ENCODE peak calls at places on chromosomes 5 and 9, in five cellular contexts. V is neural crest cell, L is activated B cell treated with CpG ODN at 0.5 μM for 24 hours, F is endothelial cell, H is breast epithelium. B is an unnamed sample.

GRCh38 chr9:73149371-73150067 is 2.1 kb upstream of the ANXA1 start:
- DNase-seq in V (no peak), L (no peak), F (no peak), H (no peak), B (no peak)

GRCh38 chr9:470795-471194 is 256.1 kb downstream of the DOCK8 start:
- DNase-seq in V (no peak), L (no peak), F (no peak), H (no peak), B (no peak)

GRCh38 chr5:6623941-6624340 is 8.9 kb downstream of the NSUN2 start:
- DNase-seq in V (no peak), L (no peak), F (no peak), H (no peak), B (no peak)

GRCh38 chr9:93585259-93585658 is 8.9 kb downstream of the PHF2 start:
- DNase-seq in V (no peak), L (no peak), F (no peak), H (peak; percentile 10), B (no peak)

GRCh38 chr9:8208465-8208864 is 408.9 kb upstream of the DMAC1 start:
- DNase-seq in V (no peak), L (no peak), F (no peak), H (no peak), B (no peak)

GRCh38 chr9:72509053-72509452 is 12.4 kb upstream of the TMC1 start:
- DNase-seq in V (no peak), L (no peak), F (no peak), H (no peak), B (no peak)

GRCh38 chr9:93582115-93582514 is 5.7 kb downstream of the PHF2 start:
- DNase-seq in V (no peak), L (no peak), F (no peak), H (peak; percentile 13), B (no peak)

GRCh38 chr5:19605846-19606407 is 382.1 kb downstream of the CDH18 start:
- DNase-seq in V (no peak), L (no peak), F (no peak), H (no peak), B (no peak)

GRCh38 chr9:18146329-18146728 is 327.6 kb upstream of the ADAMTSL1 start:
- DNase-seq in V (no peak), L (no peak), F (no peak), H (no peak), B (no peak)

GRCh38 chr9:18141681-18142080 is 332.3 kb upstream of the ADAMTSL1 start:
- DNase-seq in V (no peak), L (no peak), F (no peak), H (no peak), B (no peak)

GRCh38 chr9:18137815-18138214 is 336.1 kb upstream of the ADAMTSL1 start:
- DNase-seq in V (no peak), L (no peak), F (no peak), H (no peak), B (no peak)

GRCh38 chr9:18138676-18139075 is 335.3 kb upstream of the ADAMTSL1 start:
- DNase-seq in V (no peak), L (no peak), F (no peak), H (no peak), B (no peak)

GRCh38 chr9:18142964-18143363 is 331.0 kb upstream of the ADAMTSL1 start:
- DNase-seq in V (no peak), L (no peak), F (peak; percentile 17), H (no peak), B (no peak)
- TF ChIP-seq CTCF in V (peak; percentile 35), L (no peak), F (no peak), H (no peak), B (no peak)

GRCh38 chr9:13209498-13209897 is 70.0 kb downstream of the MPDZ start:
- DNase-seq in V (no peak), L (no peak), F (no peak), H (no peak), B (no peak)

GRCh38 chr9:13215791-13216554 is 63.5 kb downstream of the MPDZ start:
- DNase-seq in V (no peak), L (no peak), F (no peak), H (no peak), B (no peak)

GRCh38 chr9:13213998-13214397 is 65.5 kb downstream of the MPDZ start:
- DNase-seq in V (no peak), L (no peak), F (no peak), H (no peak), B (no peak)

DNA sequence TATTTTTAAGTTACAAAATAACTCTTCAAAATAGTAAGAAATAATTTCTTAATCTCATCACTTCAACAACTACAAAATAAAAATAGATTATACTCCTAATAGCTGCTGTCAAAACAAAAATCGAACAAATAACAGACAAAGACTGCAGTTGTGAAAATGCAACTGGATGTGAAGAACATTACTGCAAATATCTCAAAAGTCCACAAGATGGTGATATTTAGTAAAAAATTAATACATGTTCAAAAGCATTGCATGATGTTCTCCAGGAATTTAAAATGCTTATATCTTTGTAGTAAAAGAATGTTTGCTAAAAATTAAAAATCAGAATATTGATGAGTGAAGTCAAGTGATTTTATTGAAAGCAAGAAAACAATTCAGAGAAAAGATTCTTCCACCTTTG is 66.2 kb downstream of the MPDZ start:
- DNase-seq in V (no peak), L (no peak), F (no peak), H (no peak), B (no peak)
- TF ChIP-seq CTCF in V (peak; percentile 64), L (no peak), F (peak; percentile 40), H (no peak), B (no peak)

DNA sequence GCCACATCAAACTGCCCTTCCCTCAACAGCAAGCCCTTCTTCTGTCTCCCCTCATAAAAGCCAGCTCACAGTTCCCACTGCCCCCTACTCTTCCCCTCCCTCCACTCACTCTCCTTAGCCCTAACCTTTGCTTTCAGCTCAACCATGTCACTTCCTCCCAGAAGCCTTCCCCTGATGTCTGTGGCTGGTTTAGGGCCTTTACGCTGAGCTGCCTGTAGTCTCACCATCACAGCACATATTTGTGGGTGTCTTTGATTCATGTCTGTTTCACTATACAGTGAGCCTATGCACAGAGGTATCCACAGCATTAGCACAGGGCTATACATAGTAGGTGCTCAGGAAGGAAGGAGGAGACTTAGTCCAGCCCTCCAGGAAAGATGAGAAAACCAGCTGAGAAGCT is 34.7 kb downstream of the C9orf50 start:
- DNase-seq in V (no peak), L (no peak), F (no peak), H (no peak), B (no peak)
- TF ChIP-seq CTCF in V (no peak), L (no peak), F (no peak), H (no peak), B (no peak)

GRCh38 chr9:136665111-136665703 is 2.5 kb downstream of the EGFL7 start:
- DNase-seq in V (peak; percentile 49), L (no peak), F (no peak), H (no peak), B (no peak)
- TF ChIP-seq CTCF in V (peak; percentile 56), L (no peak), F (no peak), H (no peak), B (no peak)

GRCh38 chr5:56763182-56763581 is 52.2 kb upstream of the MAP3K1 start:
- DNase-seq in V (no peak), L (no peak), F (no peak), H (no peak), B (no peak)

GRCh38 chr5:56760723-56761122 is 54.6 kb upstream of the MAP3K1 start:
- DNase-seq in V (no peak), L (no peak), F (no peak), H (no peak), B (no peak)

GRCh38 chr5:56763711-56764466 is 51.5 kb upstream of the MAP3K1 start:
- DNase-seq in V (no peak), L (peak; percentile 35), F (no peak), H (peak; percentile 64), B (no peak)

GRCh38 chr5:56759521-56759920 is 55.8 kb upstream of the MAP3K1 start:
- DNase-seq in V (no peak), L (no peak), F (no peak), H (peak; percentile 61), B (no peak)

GRCh38 chr5:56761486-56761885 is 53.9 kb upstream of the MAP3K1 start:
- DNase-seq in V (no peak), L (no peak), F (no peak), H (no peak), B (no peak)
- TF ChIP-seq CTCF in V (no peak), L (no peak), F (no peak), H (no peak), B (no peak)

DNA sequence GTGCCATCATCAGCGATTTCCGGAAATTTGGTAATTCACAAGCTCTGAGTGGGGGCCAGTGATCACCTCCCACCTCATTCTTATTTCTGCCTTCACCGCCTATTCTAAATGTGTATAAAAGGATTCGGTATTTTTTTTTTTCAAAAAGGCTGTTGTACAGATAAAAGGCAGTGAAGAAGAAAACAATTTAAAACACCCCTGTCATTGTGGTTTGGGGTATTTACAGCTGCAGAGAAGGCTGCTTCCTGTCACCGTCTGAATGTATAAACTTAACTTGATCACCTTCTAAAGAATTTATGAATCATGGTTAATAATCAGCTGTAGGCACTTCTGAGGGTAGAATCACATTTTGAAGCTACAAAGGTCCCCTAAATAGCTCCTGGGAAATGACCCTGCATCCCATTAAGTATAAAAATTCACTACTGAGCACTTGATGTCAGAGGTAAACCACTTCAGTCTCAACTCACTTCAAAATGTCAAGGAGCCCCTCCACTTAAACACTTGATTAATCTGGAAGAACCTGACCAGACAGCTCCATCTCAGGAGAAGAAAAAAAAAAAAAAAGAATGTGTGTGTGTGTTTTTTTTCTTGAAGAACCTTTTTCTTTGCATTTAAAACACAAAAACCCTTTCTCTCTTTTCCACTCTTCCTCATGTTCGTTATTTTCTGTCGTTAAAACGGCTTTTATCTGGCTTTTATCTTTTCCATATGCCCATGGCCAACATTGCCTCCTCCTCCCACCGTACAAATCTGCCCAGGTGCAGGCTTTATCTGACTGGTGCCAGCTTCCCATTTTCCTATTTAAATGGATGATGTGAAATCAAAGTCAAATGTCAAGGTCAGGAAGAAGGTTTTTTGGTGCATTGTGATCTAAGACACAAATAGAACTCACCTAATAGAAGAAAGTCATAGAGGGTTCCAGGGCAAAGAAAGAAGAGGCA is 291.2 kb downstream of the IRX1 start:
- DNase-seq in V (no peak), L (no peak), F (no peak), H (no peak), B (no peak)
- TF ChIP-seq CTCF in V (no peak), L (no peak), F (no peak), H (no peak), B (no peak)

DNA sequence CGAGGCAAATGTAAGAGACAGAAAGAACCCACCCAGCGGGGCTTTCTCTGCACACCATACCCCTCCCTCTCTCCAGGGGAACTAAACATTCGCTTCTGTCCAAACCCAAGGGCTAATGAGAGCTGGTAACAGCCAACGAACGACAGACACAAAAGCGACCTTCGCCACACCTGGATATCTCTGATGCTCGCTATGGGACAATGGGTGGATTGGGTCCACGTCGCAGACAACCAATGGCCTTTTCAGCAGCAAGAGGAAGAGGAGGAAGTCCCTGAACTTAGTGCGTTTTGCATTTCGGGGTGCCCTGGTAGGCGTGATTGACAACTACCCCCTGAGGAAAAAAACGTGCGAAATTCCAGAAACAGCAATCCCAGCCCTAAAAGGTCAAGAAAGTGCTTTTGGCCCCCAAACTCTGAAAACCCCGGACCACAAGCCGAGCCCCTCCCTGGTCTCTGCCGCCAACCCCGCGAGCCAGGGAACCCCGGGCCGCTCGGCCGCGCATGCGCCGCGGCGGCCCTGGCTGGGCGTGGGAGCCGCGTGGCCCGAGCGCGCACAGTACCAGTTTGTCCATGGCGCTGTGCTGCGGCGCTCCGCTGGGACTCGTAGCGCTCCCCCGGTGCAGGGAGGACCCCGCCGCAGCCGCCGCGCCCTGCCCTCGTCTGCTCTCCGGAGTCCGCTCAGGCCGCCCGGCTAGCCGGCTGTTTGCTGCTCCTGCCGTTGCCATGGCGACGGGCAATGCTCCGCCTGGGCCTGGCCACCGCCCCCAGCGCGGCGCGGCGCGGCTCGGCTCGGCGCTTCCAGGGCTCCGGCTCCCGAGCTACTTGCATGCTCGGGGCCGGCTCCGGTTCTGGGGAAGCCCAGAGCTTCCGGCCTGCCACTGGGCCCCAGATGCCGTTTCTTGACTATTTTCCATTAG is 66.9 kb upstream of the DNAH5 start:
- DNase-seq in V (peak; percentile 81), L (peak; percentile 72), F (peak; percentile 92), H (peak; percentile 77), B (peak; percentile 20)
- TF ChIP-seq CTCF in V (peak; percentile 27), L (no peak), F (no peak), H (no peak), B (no peak)

B was measured in natural killer cell.